ENCODE peak calls at places on chromosomes 5 and 9, in ten cellular contexts. D is caudate nucleus, A is NCI-H2081, Y is activated T-cell treated with anti-CD3 and anti-CD28 coated beads for 1 hour, N is heart right ventricle, L is psoas muscle, X is HuH-7, O is MCF 10A, F is kidney glomerular epithelial cell, S is ovary. W is an unnamed sample.

GRCh38 chr5:16179511-16179935 is at the start of gene MARCHF11:
- DNase-seq in F (no peak), O (no peak), Y (no peak), X (no peak), A (peak), D (no peak), N (no peak), S (no peak), L (no peak), W (no peak)

GRCh38 chr5:82396871-82397514 is 118.8 kb upstream of the RPS23 start:
- DNase-seq in D (no peak), A (peak), S (peak), O (peak), N (peak), X (peak), Y (no peak), L (peak), F (peak), W (no peak)

GRCh38 chr5:16245956-16246355 is 66.4 kb upstream of the MARCHF11 start:
- DNase-seq in Y (no peak), S (no peak), D (no peak), L (no peak), F (no peak), N (no peak), A (no peak), O (no peak), X (no peak), W (no peak)

GRCh38 chr9:73714294-73714693 is 562.6 kb downstream of the ANXA1 start:
- DNase-seq in N (no peak), F (peak), S (no peak), X (no peak), L (no peak), Y (no peak), D (no peak), A (no peak), O (peak), W (no peak)

GRCh38 chr5:10485142-10485795 is 43.6 kb downstream of the ROPN1L start:
- DNase-seq in F (no peak), O (no peak), N (peak), X (peak), D (no peak), S (no peak), A (no peak), L (no peak), Y (no peak), W (no peak)

GRCh38 chr5:91111473-91112238 is 271.5 kb downstream of the ARRDC3 start:
- DNase-seq in Y (no peak), O (peak), N (no peak), X (no peak), D (no peak), A (no peak), F (no peak), L (no peak), S (no peak), W (no peak)

GRCh38 chr9:91948061-91948422 is 2.0 kb downstream of the ROR2 start:
- DNase-seq in L (no peak), O (no peak), F (no peak), D (no peak), X (no peak), A (no peak), N (no peak), S (no peak), Y (no peak), W (no peak)

GRCh38 chr5:124801551-124801950 is 55.1 kb upstream of the ZNF608 start:
- DNase-seq in D (no peak), N (no peak), O (no peak), X (no peak), Y (no peak), S (no peak), A (no peak), L (no peak), F (no peak), W (no peak)

GRCh38 chr5:76689321-76690026 is 26.5 kb upstream of the F2R start:
- DNase-seq in D (no peak), X (no peak), O (peak), F (peak), Y (no peak), L (no peak), N (no peak), S (no peak), A (no peak), W (no peak)

GRCh38 chr5:89584339-89584956 is 701.5 kb upstream of the MEF2C start:
- DNase-seq in D (no peak), O (peak), F (peak), A (peak), S (no peak), N (no peak), L (no peak), Y (no peak), X (no peak), W (no peak)

GRCh38 chr5:159533197-159533596 is 202.9 kb upstream of the IL12B start:
- DNase-seq in S (no peak), Y (no peak), N (no peak), O (no peak), A (no peak), F (no peak), L (no peak), D (no peak), X (no peak), W (no peak)

GRCh38 chr9:34500623-34501267 is 22.0 kb downstream of the ENHO start:
- DNase-seq in S (peak), L (peak), O (peak), X (peak), A (peak), Y (peak), F (peak), D (peak), N (peak), W (peak)

GRCh38 chr9:73183917-73184861 is 32.5 kb downstream of the ANXA1 start:
- DNase-seq in D (no peak), L (no peak), A (peak), S (no peak), N (no peak), Y (no peak), X (no peak), O (peak), F (peak), W (no peak)

GRCh38 chr5:138565100-138565821 is 9.9 kb downstream of the HSPA9 start:
- DNase-seq in D (no peak), S (no peak), F (no peak), N (no peak), A (no peak), X (no peak), O (no peak), Y (no peak), L (no peak), W (no peak)

GRCh38 chr9:128033609-128034008 is 33.5 kb downstream of the NAIF1 start:
- DNase-seq in S (no peak), X (no peak), A (no peak), Y (no peak), L (no peak), D (no peak), O (no peak), F (no peak), N (no peak), W (no peak)

GRCh38 chr9:134068742-134069535 is 1.1 kb upstream of the BRD3 start:
- DNase-seq in N (no peak), D (no peak), F (no peak), X (peak), Y (no peak), A (no peak), S (no peak), O (no peak), L (peak), W (no peak)

GRCh38 chr5:18113724-18114123 is 479.5 kb downstream of the TAF11L14 start:
- DNase-seq in D (no peak), F (no peak), N (no peak), O (peak), X (no peak), S (no peak), L (no peak), Y (no peak), A (peak), W (no peak)

GRCh38 chr5:96288166-96288844 is 144.7 kb downstream of the PCSK1 start:
- DNase-seq in F (no peak), X (no peak), O (peak), Y (no peak), A (no peak), D (no peak), N (no peak), S (no peak), L (no peak), W (no peak)

GRCh38 chr5:307794-308579 is 13.5 kb upstream of the AHRR start:
- DNase-seq in A (no peak), D (no peak), F (no peak), L (peak), N (no peak), S (no peak), O (no peak), X (no peak), Y (no peak), W (no peak)

GRCh38 chr5:108747111-108748009 is at the start of gene FER:
- DNase-seq in S (no peak), F (peak), X (peak), D (no peak), Y (peak), A (no peak), N (peak), L (no peak), O (peak), W (no peak)

GRCh38 chr9:134870746-134871667 is 9.6 kb upstream of the FCN2 start:
- DNase-seq in F (no peak), D (no peak), Y (no peak), A (no peak), X (no peak), O (no peak), N (no peak), S (no peak), L (no peak), W (no peak)

GRCh38 chr5:97752871-97753270 is 569.8 kb upstream of the RIOK2 start:
- DNase-seq in D (no peak), X (no peak), L (no peak), Y (no peak), A (no peak), F (no peak), S (no peak), N (no peak), O (no peak), W (no peak)

GRCh38 chr9:113622600-113623400 is 159.3 kb downstream of the RGS3 start:
- DNase-seq in D (no peak), N (no peak), Y (no peak), O (peak), X (no peak), S (no peak), A (peak), F (peak), L (no peak), W (no peak)

GRCh38 chr5:157740211-157740610 is 3.3 kb upstream of the LSM11 start:
- DNase-seq in L (no peak), S (no peak), X (peak), D (no peak), N (no peak), O (peak), A (peak), Y (no peak), F (no peak), W (no peak)

GRCh38 chr5:149611327-149611726 is 30.0 kb downstream of the ARHGEF37 start:
- DNase-seq in D (no peak), L (peak), F (no peak), O (no peak), A (no peak), X (peak), Y (no peak), S (peak), N (no peak), W (no peak)

GRCh38 chr9:129258124-129258822 is 80.2 kb upstream of the IER5L start:
- DNase-seq in Y (peak), X (peak), D (peak), F (peak), L (peak), S (peak), N (peak), A (peak), O (peak), W (no peak)

GRCh38 chr9:18692240-18692639 is 218.3 kb downstream of the ADAMTSL1 start:
- DNase-seq in D (no peak), X (no peak), S (no peak), Y (no peak), L (no peak), A (no peak), O (no peak), N (no peak), F (no peak), W (no peak)

GRCh38 chr5:93208156-93208895 is 372.7 kb downstream of the NR2F1-AS1 start:
- DNase-seq in O (no peak), S (no peak), L (no peak), A (no peak), F (no peak), D (no peak), X (no peak), Y (no peak), N (no peak), W (no peak)

GRCh38 chr9:129353697-129354336 is 175.8 kb upstream of the IER5L start:
- DNase-seq in O (no peak), D (no peak), S (peak), X (no peak), L (no peak), N (no peak), A (no peak), Y (no peak), F (no peak), W (no peak)

GRCh38 chr5:92553326-92553725 is 1027.7 kb downstream of the NR2F1-AS1 start:
- DNase-seq in D (no peak), Y (no peak), X (no peak), N (no peak), O (no peak), S (no peak), L (no peak), A (no peak), F (no peak), W (no peak)

GRCh38 chr5:121695307-121695706 is 156.4 kb upstream of the FTMT start:
- DNase-seq in A (no peak), X (no peak), F (no peak), D (no peak), N (no peak), S (no peak), O (no peak), Y (no peak), L (no peak), W (no peak)

GRCh38 chr5:32232441-32233219 is 58.5 kb upstream of the GOLPH3 start:
- DNase-seq in Y (peak), O (peak), S (peak), L (peak), D (peak), A (peak), X (peak), F (peak), N (peak), W (peak)

GRCh38 chr5:124176692-124177091 is 569.7 kb downstream of the ZNF608 start:
- DNase-seq in S (no peak), L (peak), A (no peak), N (peak), D (no peak), O (peak), F (no peak), X (no peak), Y (no peak), W (no peak)

GRCh38 chr9:115649991-115650472 is 503.6 kb upstream of the PAPPA start:
- DNase-seq in A (no peak), F (no peak), D (peak), Y (no peak), X (no peak), N (peak), L (peak), S (no peak), O (no peak), W (no peak)

GRCh38 chr9:134916161-134916665 is 1.5 kb downstream of the FCN1 start:
- DNase-seq in Y (no peak), A (no peak), S (peak), L (peak), X (no peak), D (no peak), N (no peak), O (no peak), F (no peak), W (no peak)

GRCh38 chr9:134236001-134236421 is 71.6 kb upstream of the RNU6ATAC start:
- DNase-seq in O (peak), S (peak), F (no peak), X (no peak), A (no peak), D (no peak), N (no peak), L (peak), Y (no peak), W (no peak)

GRCh38 chr5:94901071-94901979 is 282.9 kb downstream of the SLF1 start:
- DNase-seq in F (peak), A (no peak), D (no peak), O (peak), L (no peak), X (no peak), Y (no peak), S (no peak), N (no peak), W (no peak)

GRCh38 chr9:134376386-134377142 is 50.3 kb downstream of the RXRA start:
- DNase-seq in D (no peak), N (no peak), Y (no peak), A (no peak), F (no peak), X (no peak), O (no peak), S (peak), L (peak), W (no peak)

GRCh38 chr9:89500008-89500407 is 2.1 kb upstream of the SEMA4D start:
- DNase-seq in L (no peak), N (no peak), O (no peak), D (no peak), A (no peak), F (no peak), X (no peak), Y (no peak), S (no peak), W (no peak)

GRCh38 chr9:714675-715074 is 126.8 kb upstream of the DMRT1 start:
- DNase-seq in S (no peak), D (no peak), X (no peak), A (no peak), F (no peak), N (no peak), L (no peak), O (no peak), Y (no peak), W (no peak)